ENCODE peak calls at places on chromosomes 11 and 22, in seven cellular contexts. M is activated naive CD4-positive, alpha-beta T cell; A is fibroblast of pulmonary artery; L is hippocampal formation; G is T-cell; S is mesenchymal stem cell; K is epithelial cell of esophagus. T is an unnamed sample.

GRCh38 chr22:37215890-37216289 is 3.6 kb upstream of the SSTR3 start:
- DNase-seq in M (no peak), A (no peak), L (no peak), G (no peak), S (no peak), K (no peak), T (no peak)

GRCh38 chr22:37304595-37305343 is 22.5 kb downstream of the CYTH4 start:
- DNase-seq in M (no peak), A (peak; percentile 33), L (no peak), G (no peak), S (peak; percentile 82), K (peak; percentile 40), T (no peak)

GRCh38 chr11:36350137-36350513 is 54.0 kb downstream of the PRR5L start:
- DNase-seq in M (no peak), A (peak; percentile 3), L (no peak), G (no peak), S (no peak), K (no peak), T (no peak)

GRCh38 chr11:67468509-67468834 is 579 bp downstream of the TMEM134 start:
- DNase-seq in M (no peak), A (no peak), L (no peak), G (no peak), S (no peak), K (no peak), T (no peak)

GRCh38 chr11:120337133-120337895 is 1.1 kb downstream of the ARHGEF12 start:
- DNase-seq in M (no peak), A (peak; percentile 42), L (peak; percentile 39), G (no peak), S (peak; percentile 61), K (no peak), T (no peak)

GRCh38 chr22:50180727-50181521 is 4.8 kb upstream of the TRABD start:
- DNase-seq in M (no peak), A (no peak), L (no peak), G (no peak), S (no peak), K (no peak), T (no peak)

GRCh38 chr11:3823303-3823702 is 14.9 kb downstream of the PGAP2 start:
- DNase-seq in M (no peak), A (peak; percentile 75), L (no peak), G (no peak), S (peak; percentile 65), K (peak; percentile 43), T (peak; percentile 76)

GRCh38 chr11:75388386-75389275 is 10.7 kb upstream of the RPS3 start:
- DNase-seq in M (peak; percentile 40), A (peak; percentile 88), L (peak; percentile 27), G (peak; percentile 63), S (peak; percentile 82), K (peak; percentile 75), T (peak; percentile 87)

GRCh38 chr11:17686185-17686980 is 33.0 kb upstream of the MYOD1 start:
- DNase-seq in M (no peak), A (no peak), L (no peak), G (no peak), S (no peak), K (no peak), T (no peak)

GRCh38 chr11:65493367-65494176 is 5.3 kb upstream of the MALAT1 start:
- DNase-seq in M (no peak), A (peak; percentile 94), L (peak; percentile 30), G (no peak), S (peak; percentile 96), K (peak; percentile 100), T (peak; percentile 98)